ENCODE peak calls at places on chromosomes 4 and X, in six cellular contexts. X, B, D, E, V and S are unnamed samples.
A peak's percentile ranks its signal among the peaks of the same experiment; 100 is the strongest.

GRCh38 chr4:68461790-68462189 is 14.5 kb downstream of the TMPRSS11E start:
- DNase-seq in V (no peak), B (no peak), D (no peak), E (no peak), X (no peak), S (no peak)

GRCh38 chr4:146334862-146335449 is 120.6 kb downstream of the REELD1 start:
- DNase-seq in B (no peak), D (peak; percentile 25), X (no peak), E (no peak), V (no peak), S (no peak)

GRCh38 chr4:145299380-145300076 is 119.1 kb upstream of the OTUD4 start:
- DNase-seq in D (no peak), B (no peak), X (peak; percentile 75), E (no peak), V (no peak), S (no peak)

GRCh38 chr4:78661923-78662521 is 110.5 kb downstream of the ANXA3 start:
- DNase-seq in V (no peak), E (no peak), B (no peak), X (peak; percentile 33), D (no peak), S (no peak)

GRCh38 chr4:13912436-13912835 is 284.9 kb upstream of the BOD1L1 start:
- DNase-seq in B (no peak), E (no peak), V (no peak), X (peak; percentile 18), D (no peak), S (peak; percentile 92)

GRCh38 chr4:77001907-77002306 is 52.4 kb downstream of the SEPTIN11 start:
- DNase-seq in V (no peak), B (peak; percentile 20), D (no peak), E (no peak), X (peak; percentile 79), S (no peak)

GRCh38 chr4:168486961-168487820 is 6.9 kb upstream of the DDX60L start:
- DNase-seq in V (no peak), B (no peak), E (no peak), X (peak; percentile 82), D (peak; percentile 97), S (peak; percentile 53)

GRCh38 chr4:74394476-74395136 is 29.7 kb downstream of the EREG start:
- DNase-seq in E (no peak), V (no peak), X (peak; percentile 79), B (no peak), D (no peak), S (peak; percentile 2)

GRCh38 chr4:26030260-26030667 is 116.2 kb downstream of the SMIM20 start:
- DNase-seq in V (peak; percentile 88), B (peak; percentile 6), E (peak; percentile 91), X (no peak), D (no peak), S (peak; percentile 89)

GRCh38 chrX:123884809-123885408 is 25.1 kb downstream of the XIAP start:
- DNase-seq in X (peak; percentile 52), D (peak; percentile 6), E (no peak), B (peak; percentile 5), V (no peak), S (peak; percentile 37)

GRCh38 chrX:11064851-11065600 is 46.1 kb upstream of the HCCS start:
- DNase-seq in B (no peak), D (peak; percentile 18), X (peak; percentile 78), E (no peak), V (no peak), S (peak; percentile 16)

GRCh38 chr4:147093206-147093605 is 147.5 kb upstream of the TTC29 start:
- DNase-seq in D (no peak), V (no peak), E (no peak), X (no peak), B (no peak), S (no peak)

GRCh38 chr4:88702780-88703179 is 5.2 kb upstream of the NAP1L5 start:
- DNase-seq in E (no peak), D (no peak), B (no peak), X (peak; percentile 23), V (no peak), S (no peak)

GRCh38 chrX:153477458-153477857 is 7.1 kb upstream of the HAUS7 start:
- DNase-seq in E (no peak), X (no peak), B (no peak), D (no peak), V (no peak), S (no peak)

GRCh38 chrX:10021461-10022272 is 54.5 kb downstream of the CLDN34 start:
- DNase-seq in D (peak; percentile 70), E (no peak), V (no peak), X (peak; percentile 14), B (no peak), S (peak; percentile 55)

GRCh38 chr4:100086766-100087431 is 103.4 kb downstream of the DDIT4L start:
- DNase-seq in V (peak; percentile 45), B (no peak), X (no peak), E (no peak), D (peak; percentile 61), S (no peak)

GRCh38 chr4:148986951-148987350 is 544.7 kb upstream of the NR3C2 start:
- DNase-seq in V (no peak), X (no peak), B (no peak), E (no peak), D (no peak), S (no peak)

GRCh38 chr4:182022899-182023298 is 220.3 kb upstream of the TENM3 start:
- DNase-seq in B (no peak), E (no peak), V (no peak), D (no peak), X (peak; percentile 2), S (no peak)

GRCh38 chr4:22720091-22720490 is 27.4 kb downstream of the GBA3 start:
- DNase-seq in D (no peak), V (no peak), X (peak; percentile 31), B (no peak), E (no peak), S (no peak)

GRCh38 chr4:140884431-140885058 is 128.4 kb upstream of the TBC1D9 start:
- DNase-seq in B (peak; percentile 54), E (peak; percentile 13), X (peak; percentile 80), V (peak; percentile 80), D (peak; percentile 35), S (peak; percentile 91)

GRCh38 chr4:74032064-74032463 is 6.4 kb downstream of the CXCL3 start:
- DNase-seq in B (no peak), E (no peak), X (peak; percentile 35), V (no peak), D (no peak), S (no peak)

GRCh38 chrX:132744470-132744869 is 214.0 kb downstream of the HS6ST2 start:
- DNase-seq in X (no peak), D (no peak), B (no peak), E (no peak), V (no peak), S (no peak)

GRCh38 chrX:132743086-132743485 is 215.3 kb downstream of the HS6ST2 start:
- DNase-seq in D (no peak), E (no peak), V (peak; percentile 45), X (no peak), B (no peak), S (no peak)

GRCh38 chrX:132738951-132739350 is 219.5 kb downstream of the HS6ST2 start:
- DNase-seq in D (no peak), X (no peak), E (no peak), V (no peak), B (no peak), S (no peak)

GRCh38 chrX:132740316-132741123 is 217.9 kb downstream of the HS6ST2 start:
- DNase-seq in V (no peak), B (peak; percentile 74), D (no peak), E (no peak), X (no peak), S (peak; percentile 34)

GRCh38 chrX:132741706-132742105 is 216.7 kb downstream of the HS6ST2 start:
- DNase-seq in X (no peak), B (no peak), D (no peak), E (no peak), V (no peak), S (no peak)
- H2BK5ac ChIP-seq in X (no peak overlapping the region), B (no peak overlapping the region), D (no peak overlapping the region), E (no peak overlapping the region), V (no peak overlapping the region), S (no peak overlapping the region)

DNA sequence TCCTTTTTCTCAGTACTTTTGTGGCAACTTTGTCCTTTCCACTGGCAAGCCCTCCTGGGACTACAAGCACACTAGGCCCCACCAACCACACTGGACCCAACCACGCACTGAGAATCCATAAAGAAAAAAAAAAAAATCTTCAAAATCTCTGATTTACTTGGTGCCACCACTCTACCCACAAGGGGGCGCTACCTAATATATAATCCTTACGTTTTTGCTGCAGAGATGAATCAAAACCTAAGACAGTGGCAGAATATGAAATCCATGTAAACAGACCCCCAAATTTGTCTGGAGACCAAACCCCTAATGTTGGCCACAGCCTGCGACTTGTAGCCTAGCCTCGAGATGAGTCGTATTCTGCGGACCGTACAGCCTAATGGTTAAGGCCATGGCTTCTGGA is 63.5 kb upstream of the ARHGAP36 start:
- DNase-seq in V (no peak), X (peak; percentile 2), B (peak; percentile 9), D (peak; percentile 1), E (no peak), S (peak; percentile 6)
- H3K9ac ChIP-seq in V (no peak overlapping the region), X (no peak overlapping the region), B (no peak overlapping the region), D (no peak overlapping the region), E (no peak overlapping the region), S (no peak overlapping the region)

DNA sequence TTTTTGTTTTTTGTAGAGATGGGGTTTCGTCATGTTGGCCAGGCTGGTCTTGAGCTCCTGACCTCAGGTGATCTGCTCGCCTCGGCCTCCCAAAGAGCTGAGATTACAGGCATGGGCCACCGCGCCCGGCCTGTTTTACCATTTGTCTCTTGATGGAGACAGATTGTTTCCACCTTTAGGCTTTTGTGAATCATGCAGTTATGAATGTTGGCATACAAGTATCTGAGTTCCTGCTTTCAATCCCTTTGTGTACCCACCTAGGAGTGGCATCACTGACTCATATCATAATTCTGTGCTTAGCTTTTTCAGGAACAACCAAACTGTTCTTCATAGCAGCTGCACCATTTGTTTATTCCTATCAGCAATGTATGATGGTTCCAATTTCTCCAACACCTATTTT is 20.2 kb upstream of the MGST2 start:
- DNase-seq in X (no peak), E (no peak), V (no peak), B (no peak), D (no peak), S (no peak)
- H3K4me2 ChIP-seq in X (no peak overlapping the region), E (no peak overlapping the region), V (no peak overlapping the region), B (no peak overlapping the region), D (no peak overlapping the region), S (no peak overlapping the region)

DNA sequence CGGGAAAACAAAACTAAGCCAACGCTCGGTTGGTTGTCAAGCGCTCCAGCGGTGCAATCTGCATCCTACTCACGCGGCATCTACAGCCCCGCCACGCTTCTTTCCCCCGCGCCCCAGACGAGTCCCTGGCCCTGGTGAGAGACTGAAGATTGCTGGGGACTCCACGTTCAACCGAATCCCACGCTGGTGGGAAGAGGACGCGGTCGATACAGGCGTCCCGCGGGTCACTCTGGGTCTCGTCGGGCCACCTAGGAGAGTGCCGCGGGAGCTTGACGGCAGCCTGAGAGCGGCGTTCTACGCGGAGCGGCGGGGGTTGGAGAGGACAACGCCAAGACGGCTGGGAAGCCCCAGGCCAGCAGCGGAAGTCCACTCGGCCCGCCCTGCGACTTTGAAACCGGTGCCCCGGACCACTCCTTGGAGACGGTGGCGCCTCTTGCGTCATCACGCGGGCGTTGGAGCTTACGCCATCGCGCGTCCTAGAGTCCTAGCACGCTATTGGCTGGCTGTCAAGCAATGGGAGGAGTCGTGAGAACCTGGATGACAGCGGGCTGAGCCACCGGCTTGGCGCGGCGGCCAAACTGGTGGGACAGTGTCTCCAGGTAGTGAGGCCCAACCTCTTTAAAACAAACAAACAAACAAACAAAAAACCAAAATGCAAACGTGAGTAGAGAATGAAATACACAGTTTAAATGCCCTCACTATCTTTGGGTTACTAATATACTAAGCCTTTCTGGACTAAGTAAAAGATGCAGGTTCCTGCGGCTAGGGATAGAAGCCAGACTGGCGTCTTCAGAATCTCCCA is at the start of gene SCLT1:
- DNase-seq in D (peak; percentile 100), X (peak; percentile 99), B (peak; percentile 94), V (peak; percentile 98), E (peak; percentile 92), S (peak; percentile 99)
- H2BK5ac ChIP-seq in D (peak within 1 kb of the TSS; percentile 90), X (peak within 1 kb of the TSS; percentile 68), B (peak within 1 kb of the TSS; percentile 47), V (no peak within 1 kb of the TSS), E (peak within 1 kb of the TSS; percentile 94), S (peak within 1 kb of the TSS; percentile 65)